ENCODE peak calls at places on chromosomes 5 and 9, in four cellular contexts. M is psoas muscle, B is tibial artery, K is aorta. O is an unnamed sample.

GRCh38 chr5:109703827-109704226 is 14.1 kb downstream of the MAN2A1 start:
- DNase-seq in M (no peak), B (no peak), K (no peak), O (no peak)

GRCh38 chr9:80369641-80370040 is 797.9 kb downstream of the TLE4 start:
- DNase-seq in M (no peak), B (no peak), K (no peak), O (peak)

GRCh38 chr5:73066466-73066865 is 53.9 kb upstream of the TMEM171 start:
- DNase-seq in M (no peak), B (no peak), K (no peak), O (peak)

GRCh38 chr5:73093943-73094342 is 26.4 kb upstream of the TMEM171 start:
- DNase-seq in M (no peak), B (no peak), K (no peak), O (peak)

GRCh38 chr5:168292783-168293696 is 1.6 kb downstream of the WWC1 start:
- DNase-seq in M (no peak), B (no peak), K (no peak), O (no peak)

GRCh38 chr5:154408806-154409205 is 37.0 kb upstream of the SAP30L start:
- DNase-seq in M (no peak), B (no peak), K (no peak), O (no peak)

GRCh38 chr5:180070726-180071417 is 687 bp downstream of the RNF130 start:
- DNase-seq in M (no peak), B (peak), K (peak), O (peak)

GRCh38 chr5:41336471-41336870 is 123.1 kb upstream of the C6 start:
- DNase-seq in M (no peak), B (no peak), K (no peak), O (no peak)

GRCh38 chr5:57666582-57666981 is 184.0 kb upstream of the ACTBL2 start:
- DNase-seq in M (no peak), B (no peak), K (no peak), O (no peak)

GRCh38 chr9:113737414-113738271 is 138.5 kb upstream of the ZNF618 start:
- DNase-seq in M (no peak), B (no peak), K (no peak), O (peak)

GRCh38 chr9:101968392-101968791 is 229.9 kb upstream of the GRIN3A start:
- DNase-seq in M (no peak), B (no peak), K (no peak), O (no peak)

GRCh38 chr9:1580215-1580614 is 434.9 kb upstream of the SMARCA2 start:
- DNase-seq in M (no peak), B (no peak), K (no peak), O (no peak)

GRCh38 chr5:155728146-155728856 is 598.7 kb upstream of the SGCD start:
- DNase-seq in M (peak), B (no peak), K (peak), O (peak)

GRCh38 chr5:67808340-67808739 is 407.2 kb upstream of the PIK3R1 start:
- DNase-seq in M (no peak), B (peak), K (no peak), O (peak)

GRCh38 chr9:3282365-3282764 is 243.4 kb downstream of the RFX3 start:
- DNase-seq in M (no peak), B (no peak), K (no peak), O (no peak)

GRCh38 chr5:39794511-39794910 is 369.7 kb upstream of the DAB2 start:
- DNase-seq in M (no peak), B (no peak), K (no peak), O (peak)

GRCh38 chr9:518540-518939 is 303.9 kb downstream of the DOCK8 start:
- DNase-seq in M (no peak), B (no peak), K (no peak), O (no peak)

GRCh38 chr5:140840978-140841962 is at the start of gene PCDHA8:
- DNase-seq in M (no peak), B (no peak), K (no peak), O (no peak)

GRCh38 chr9:120545691-120546565 is 34.0 kb downstream of the CDK5RAP2 start:
- DNase-seq in M (no peak), B (no peak), K (no peak), O (no peak)

GRCh38 chr5:61816585-61817450 is 484.8 kb downstream of the ZSWIM6 start:
- DNase-seq in M (no peak), B (no peak), K (no peak), O (no peak)

GRCh38 chr5:154818459-154819116 is 31.8 kb downstream of the FAXDC2 start:
- DNase-seq in M (no peak), B (no peak), K (no peak), O (no peak)

GRCh38 chr5:9354336-9355081 is 191.4 kb downstream of the SEMA5A start:
- DNase-seq in M (no peak), B (no peak), K (no peak), O (no peak)

GRCh38 chr9:87564111-87564510 is 66.4 kb downstream of the DAPK1 start:
- DNase-seq in M (no peak), B (no peak), K (no peak), O (no peak)

GRCh38 chr9:1083325-1083913 is 33.3 kb downstream of the DMRT2 start:
- DNase-seq in M (peak), B (no peak), K (peak), O (no peak)

GRCh38 chr9:34547960-34548603 is 25.3 kb upstream of the ENHO start:
- DNase-seq in M (peak), B (peak), K (peak), O (peak)

GRCh38 chr9:137550241-137550621 is at the start of gene PNPLA7:
- DNase-seq in M (peak), B (peak), K (peak), O (peak)

GRCh38 chr9:100669968-100670367 is 92.1 kb downstream of the CAVIN4 start:
- DNase-seq in M (no peak), B (no peak), K (no peak), O (no peak)

GRCh38 chr9:137286980-137287383 is 9.5 kb downstream of the TOR4A start:
- DNase-seq in M (peak), B (no peak), K (peak), O (peak)

GRCh38 chr9:114590328-114590727 is 2.8 kb downstream of the ATP6V1G1 start:
- DNase-seq in M (no peak), B (no peak), K (no peak), O (no peak)

GRCh38 chr5:543755-544674 is 19.8 kb upstream of the SLC9A3 start:
- DNase-seq in M (peak), B (peak), K (peak), O (no peak)

GRCh38 chr5:24621809-24622208 is 23.0 kb downstream of the CDH10 start:
- DNase-seq in M (peak), B (no peak), K (no peak), O (no peak)

GRCh38 chr9:86036555-86036954 is 62.8 kb downstream of the GOLM1 start:
- DNase-seq in M (no peak), B (no peak), K (no peak), O (no peak)

GRCh38 chr5:163379298-163380155 is 57.9 kb upstream of the CCNG1 start:
- DNase-seq in M (no peak), B (no peak), K (no peak), O (peak)

GRCh38 chr5:138110266-138110963 is 26.6 kb downstream of the WNT8A start:
- DNase-seq in M (no peak), B (no peak), K (no peak), O (no peak)

GRCh38 chr5:131821221-131821620 is 24.4 kb upstream of the FNIP1 start:
- DNase-seq in M (no peak), B (no peak), K (no peak), O (peak)

GRCh38 chr5:64147849-64148441 is 17.7 kb upstream of the RNF180 start:
- DNase-seq in M (peak), B (peak), K (peak), O (peak)

GRCh38 chr5:57783693-57784092 is 301.1 kb upstream of the ACTBL2 start:
- DNase-seq in M (no peak), B (no peak), K (no peak), O (no peak)

GRCh38 chr5:10470669-10471068 is 29.0 kb downstream of the ROPN1L start:
- DNase-seq in M (no peak), B (no peak), K (no peak), O (no peak)

GRCh38 chr5:35131723-35132122 is 84.0 kb upstream of the AGXT2 start:
- DNase-seq in M (no peak), B (no peak), K (no peak), O (no peak)

DNA sequence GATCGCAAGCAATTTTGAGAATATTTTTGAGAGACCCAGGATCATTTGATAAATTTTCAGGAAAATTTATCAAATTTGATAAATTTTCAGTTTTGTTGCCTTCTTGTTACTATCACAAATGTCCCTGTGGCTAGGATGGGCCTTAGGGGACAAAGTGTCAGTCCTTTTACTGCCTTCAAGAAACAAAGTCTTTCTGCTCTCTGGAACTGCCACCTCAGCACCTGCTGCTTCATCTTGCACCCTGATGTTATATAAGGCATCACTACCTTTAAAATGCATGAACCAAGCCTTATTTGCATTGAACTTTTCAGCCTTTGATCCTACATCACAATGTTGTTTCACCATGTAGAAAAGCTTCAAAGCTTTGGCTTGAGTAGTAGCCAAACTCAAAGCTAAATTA is 123.0 kb upstream of the CNTLN start:
- DNase-seq in M (no peak), B (no peak), K (no peak), O (no peak)
- H3K27ac ChIP-seq in M (no peak), B (no peak), K (no peak), O (no peak)

GRCh38 chr5:81604193-81604592 is 146.7 kb downstream of the SSBP2 start:
- DNase-seq in M (no peak), B (no peak), K (no peak), O (no peak)
- H3K27ac ChIP-seq in M (no peak), B (no peak), K (no peak), O (no peak)

GRCh38 chr9:33129886-33130284 is 37.3 kb downstream of the B4GALT1 start:
- DNase-seq in M (no peak), B (no peak), K (no peak), O (no peak)

GRCh38 chr9:33130501-33130900 is 36.6 kb downstream of the B4GALT1 start:
- DNase-seq in M (no peak), B (peak), K (no peak), O (peak)

GRCh38 chr9:33131505-33132248 is 35.5 kb downstream of the B4GALT1 start:
- DNase-seq in M (no peak), B (no peak), K (no peak), O (no peak)

GRCh38 chr9:33132249-33132772 is 34.8 kb downstream of the B4GALT1 start:
- DNase-seq in M (no peak), B (peak), K (no peak), O (peak)

GRCh38 chr9:33130961-33131360 is 36.2 kb downstream of the B4GALT1 start:
- DNase-seq in M (no peak), B (peak), K (no peak), O (no peak)
- H3K27ac ChIP-seq in M (peak), B (no peak), K (no peak), O (peak)

GRCh38 chr9:37286530-37287175 is 135.8 kb upstream of the GRHPR start:
- DNase-seq in M (no peak), B (no peak), K (no peak), O (no peak)

GRCh38 chr9:37283730-37284235 is 138.7 kb upstream of the GRHPR start:
- DNase-seq in M (no peak), B (no peak), K (no peak), O (no peak)

GRCh38 chr9:37284631-37285030 is 137.9 kb upstream of the GRHPR start:
- DNase-seq in M (no peak), B (no peak), K (no peak), O (no peak)

GRCh38 chr9:37287317-37287716 is 135.2 kb upstream of the GRHPR start:
- DNase-seq in M (no peak), B (no peak), K (no peak), O (no peak)

DNA sequence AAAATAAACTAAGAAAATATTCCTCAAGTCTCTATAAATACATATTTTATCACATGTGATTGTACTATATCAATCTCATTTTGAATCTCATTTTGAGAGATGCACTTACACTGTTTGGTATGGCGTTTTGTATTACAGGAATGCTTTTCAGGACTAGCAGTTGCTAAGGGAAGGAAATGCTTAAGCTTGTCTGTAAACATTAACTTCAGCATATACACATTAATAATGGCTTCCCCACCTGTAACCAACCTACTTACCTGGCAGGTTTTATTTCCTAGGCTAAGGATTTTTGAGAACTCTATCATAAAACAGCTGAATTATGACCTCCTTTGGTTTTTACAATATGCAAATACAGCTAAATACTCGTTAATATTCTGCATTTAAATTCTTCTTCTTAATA is 141.0 kb upstream of the GRHPR start:
- DNase-seq in M (no peak), B (no peak), K (no peak), O (no peak)
- H3K27ac ChIP-seq in M (no peak), B (no peak), K (no peak), O (no peak)

GRCh38 chr5:177392765-177393164 is 7.7 kb downstream of the PFN3 start:
- DNase-seq in M (no peak), B (no peak), K (no peak), O (no peak)
- H3K27ac ChIP-seq in M (no peak), B (no peak), K (no peak), O (no peak)

DNA sequence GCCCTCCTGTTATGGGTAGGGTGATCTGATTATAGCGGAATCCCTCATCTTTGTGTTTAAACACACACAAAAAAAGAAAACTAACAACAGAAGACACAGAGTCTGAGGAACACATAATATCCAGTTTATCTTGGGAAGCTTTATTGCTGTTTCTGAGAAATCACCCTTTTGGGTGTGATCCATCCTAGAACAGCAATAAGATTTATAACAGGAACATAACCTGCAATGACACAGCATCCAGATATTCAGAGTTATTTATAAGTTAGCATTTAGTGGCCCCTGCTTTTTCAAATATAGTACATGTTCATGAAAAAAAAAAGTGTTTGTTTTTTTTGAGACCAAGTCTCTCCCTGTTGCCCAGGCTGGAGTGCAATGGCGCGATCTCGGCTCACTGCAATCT is 79.9 kb downstream of the RFK start:
- DNase-seq in M (no peak), B (no peak), K (no peak), O (no peak)
- H3K27ac ChIP-seq in M (no peak), B (no peak), K (no peak), O (no peak)

GRCh38 chr9:94785211-94786169 is 59.0 kb downstream of the AOPEP start:
- DNase-seq in M (no peak), B (no peak), K (no peak), O (no peak)

GRCh38 chr9:94780516-94780950 is 54.0 kb downstream of the AOPEP start:
- DNase-seq in M (peak), B (no peak), K (peak), O (no peak)

GRCh38 chr9:94783928-94784327 is 57.4 kb downstream of the AOPEP start:
- DNase-seq in M (no peak), B (no peak), K (no peak), O (no peak)

GRCh38 chr9:94782367-94783120 is 56.0 kb downstream of the AOPEP start:
- DNase-seq in M (no peak), B (no peak), K (no peak), O (no peak)

GRCh38 chr9:94783121-94783664 is 56.7 kb downstream of the AOPEP start:
- DNase-seq in M (peak), B (peak), K (peak), O (peak)
- H3K27ac ChIP-seq in M (peak), B (peak), K (peak), O (peak)

DNA sequence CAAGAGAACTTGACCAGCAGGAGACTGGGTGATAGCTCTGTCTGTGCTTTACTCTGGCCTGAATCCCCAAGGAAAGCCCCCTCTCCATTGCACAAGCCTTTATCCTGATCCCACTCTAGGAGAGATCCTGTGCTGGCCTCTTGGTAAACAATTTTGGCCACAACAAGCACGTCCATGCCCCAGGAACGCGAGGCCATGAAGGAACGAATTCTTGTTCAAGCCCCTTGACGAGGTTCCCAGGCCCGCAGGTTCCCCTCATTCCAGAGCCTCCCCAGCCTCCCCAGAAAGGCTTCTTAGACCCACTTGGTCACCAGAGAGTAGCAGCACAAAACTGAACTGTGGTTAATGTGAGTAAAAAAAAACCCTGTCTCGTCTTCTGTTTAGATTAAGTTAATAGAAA is 39.5 kb downstream of the LRSAM1 start:
- DNase-seq in M (no peak), B (no peak), K (no peak), O (no peak)
- H3K27ac ChIP-seq in M (no peak), B (no peak), K (no peak), O (no peak)

DNA sequence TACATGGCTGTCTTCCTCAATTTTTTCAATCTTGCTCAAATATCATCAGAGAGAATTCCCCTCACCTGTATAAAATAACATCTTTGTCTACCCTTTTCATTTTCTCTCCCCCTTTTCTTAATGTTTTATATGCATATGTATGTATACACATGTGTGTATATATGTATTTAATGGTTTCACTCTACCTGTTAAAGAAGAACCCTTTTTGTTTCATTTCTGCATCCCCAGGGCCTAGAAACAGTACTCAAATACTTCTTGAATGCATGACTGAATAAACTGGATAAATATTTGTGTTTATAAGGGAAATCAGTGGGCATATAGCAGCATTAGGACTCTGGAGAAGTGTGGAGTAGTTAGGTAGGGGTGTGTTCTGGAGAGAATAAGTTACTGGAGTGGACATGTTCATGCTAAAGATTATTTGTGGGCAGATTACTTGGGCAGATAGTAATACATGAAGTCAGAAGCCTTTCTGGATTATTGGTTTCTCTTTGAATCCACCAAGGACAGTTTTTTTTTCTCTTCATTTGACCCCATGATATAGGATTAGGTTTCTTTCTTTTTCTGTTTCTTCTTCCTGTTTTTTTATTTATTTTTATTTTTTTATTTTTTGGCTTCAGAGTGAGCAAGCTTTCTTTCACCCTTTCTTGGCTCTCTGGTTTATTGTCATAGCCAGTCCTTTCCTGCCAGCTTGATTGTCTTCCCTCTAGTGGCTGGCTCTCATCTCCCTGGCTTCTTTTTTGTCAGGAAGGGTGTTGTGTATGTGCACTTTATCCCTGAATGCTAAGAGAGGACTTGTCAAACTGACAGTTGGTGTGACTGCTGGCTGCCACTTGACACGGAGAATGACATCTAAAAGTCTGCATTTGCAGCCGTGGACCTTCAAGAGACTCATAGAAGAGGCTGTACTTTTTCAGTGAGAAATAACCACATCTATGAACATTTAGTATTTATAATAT is 89.3 kb downstream of the ZCCHC7 start:
- DNase-seq in M (no peak), B (no peak), K (no peak), O (no peak)
- H3K27ac ChIP-seq in M (no peak), B (no peak), K (no peak), O (no peak)